ENCODE peak calls at places on chromosomes 2 and 18, in seven cellular contexts. One of them, this sample, is unnamed.

GRCh38 chr2:176072292-176072669 is 11.5 kb downstream of the EVX2 start:
- DNase-seq in A549: no peak
- DNase-seq in cardiac muscle cell: no peak
- DNase-seq in Panc1: no peak
- DNase-seq in CD8-positive, alpha-beta T cell: no peak
- DNase-seq in tibial artery: no peak
- DNase-seq in retinal pigment epithelial cell: no peak
- DNase-seq in this sample: no peak

GRCh38 chr2:197309369-197310231 is 980 bp downstream of the ANKRD44 start:
- DNase-seq in A549: no peak
- DNase-seq in CD8-positive, alpha-beta T cell: no peak
- DNase-seq in cardiac muscle cell: no peak
- DNase-seq in retinal pigment epithelial cell: no peak
- DNase-seq in tibial artery: peak; percentile 26
- DNase-seq in Panc1: no peak
- DNase-seq in this sample: no peak

GRCh38 chr2:190075623-190076022 is 13.1 kb upstream of the MSTN start:
- DNase-seq in retinal pigment epithelial cell: no peak
- DNase-seq in CD8-positive, alpha-beta T cell: no peak
- DNase-seq in Panc1: no peak
- DNase-seq in tibial artery: no peak
- DNase-seq in A549: no peak
- DNase-seq in cardiac muscle cell: no peak
- DNase-seq in this sample: no peak

GRCh38 chr2:7272180-7272579 is 355.0 kb downstream of the RNF144A start:
- DNase-seq in A549: no peak
- DNase-seq in tibial artery: no peak
- DNase-seq in retinal pigment epithelial cell: no peak
- DNase-seq in CD8-positive, alpha-beta T cell: no peak
- DNase-seq in cardiac muscle cell: peak; percentile 8
- DNase-seq in Panc1: no peak
- DNase-seq in this sample: no peak

GRCh38 chr18:9094307-9095226 is 7.9 kb upstream of the NDUFV2 start:
- DNase-seq in retinal pigment epithelial cell: no peak
- DNase-seq in Panc1: no peak
- DNase-seq in A549: peak; percentile 89
- DNase-seq in cardiac muscle cell: peak; percentile 71
- DNase-seq in tibial artery: no peak
- DNase-seq in CD8-positive, alpha-beta T cell: no peak
- DNase-seq in this sample: no peak

GRCh38 chr2:202201220-202202160 is 36.9 kb downstream of the SUMO1 start:
- DNase-seq in A549: no peak
- DNase-seq in retinal pigment epithelial cell: no peak
- DNase-seq in tibial artery: no peak
- DNase-seq in Panc1: no peak
- DNase-seq in CD8-positive, alpha-beta T cell: no peak
- DNase-seq in cardiac muscle cell: no peak
- DNase-seq in this sample: no peak

GRCh38 chr18:45871655-45872054 is 46.2 kb downstream of the SIGLEC15 start:
- DNase-seq in A549: no peak
- DNase-seq in tibial artery: no peak
- DNase-seq in CD8-positive, alpha-beta T cell: no peak
- DNase-seq in Panc1: no peak
- DNase-seq in cardiac muscle cell: peak; percentile 12
- DNase-seq in retinal pigment epithelial cell: no peak
- DNase-seq in this sample: no peak

GRCh38 chr2:231929961-231930600 is 3.9 kb upstream of the NPPC start:
- DNase-seq in A549: no peak
- DNase-seq in cardiac muscle cell: peak; percentile 19
- DNase-seq in CD8-positive, alpha-beta T cell: no peak
- DNase-seq in Panc1: no peak
- DNase-seq in retinal pigment epithelial cell: no peak
- DNase-seq in tibial artery: no peak
- DNase-seq in this sample: no peak

GRCh38 chr18:36536426-36536825 is 238.9 kb downstream of the FHOD3 start:
- DNase-seq in Panc1: no peak
- DNase-seq in cardiac muscle cell: no peak
- DNase-seq in retinal pigment epithelial cell: no peak
- DNase-seq in tibial artery: no peak
- DNase-seq in A549: no peak
- DNase-seq in CD8-positive, alpha-beta T cell: no peak
- DNase-seq in this sample: no peak

GRCh38 chr18:75916641-75916982 is 489.1 kb upstream of the SMIM21 start:
- DNase-seq in CD8-positive, alpha-beta T cell: no peak
- DNase-seq in cardiac muscle cell: no peak
- DNase-seq in A549: no peak
- DNase-seq in retinal pigment epithelial cell: no peak
- DNase-seq in Panc1: no peak
- DNase-seq in tibial artery: no peak
- DNase-seq in this sample: no peak
- H3K4me3 ChIP-seq in CD8-positive, alpha-beta T cell: no peak overlapping the region
- H3K4me3 ChIP-seq in cardiac muscle cell: peak overlapping the region; percentile 51
- H3K4me3 ChIP-seq in A549: no peak overlapping the region
- H3K4me3 ChIP-seq in retinal pigment epithelial cell: no peak overlapping the region
- H3K4me3 ChIP-seq in Panc1: no peak overlapping the region
- H3K4me3 ChIP-seq in tibial artery: peak overlapping the region; percentile 34
- H3K4me3 ChIP-seq in this sample: peak overlapping the region; percentile 27

GRCh38 chr2:37414470-37414949 is 70.1 kb downstream of the QPCT start:
- DNase-seq in Panc1: peak; percentile 64
- DNase-seq in cardiac muscle cell: peak; percentile 81
- DNase-seq in tibial artery: no peak
- DNase-seq in A549: peak; percentile 68
- DNase-seq in CD8-positive, alpha-beta T cell: no peak
- DNase-seq in retinal pigment epithelial cell: peak; percentile 18
- DNase-seq in this sample: peak; percentile 30

GRCh38 chr2:37418956-37419355 is 74.5 kb downstream of the QPCT start:
- DNase-seq in tibial artery: no peak
- DNase-seq in retinal pigment epithelial cell: no peak
- DNase-seq in Panc1: no peak
- DNase-seq in cardiac muscle cell: no peak
- DNase-seq in A549: no peak
- DNase-seq in CD8-positive, alpha-beta T cell: no peak
- DNase-seq in this sample: no peak

GRCh38 chr2:37417321-37417720 is 72.9 kb downstream of the QPCT start:
- DNase-seq in Panc1: no peak
- DNase-seq in cardiac muscle cell: peak; percentile 36
- DNase-seq in retinal pigment epithelial cell: no peak
- DNase-seq in CD8-positive, alpha-beta T cell: no peak
- DNase-seq in A549: no peak
- DNase-seq in tibial artery: no peak
- DNase-seq in this sample: no peak

GRCh38 chr2:37412201-37412600 is 67.8 kb downstream of the QPCT start:
- DNase-seq in cardiac muscle cell: no peak
- DNase-seq in A549: no peak
- DNase-seq in retinal pigment epithelial cell: no peak
- DNase-seq in CD8-positive, alpha-beta T cell: no peak
- DNase-seq in Panc1: no peak
- DNase-seq in tibial artery: no peak
- DNase-seq in this sample: no peak

DNA sequence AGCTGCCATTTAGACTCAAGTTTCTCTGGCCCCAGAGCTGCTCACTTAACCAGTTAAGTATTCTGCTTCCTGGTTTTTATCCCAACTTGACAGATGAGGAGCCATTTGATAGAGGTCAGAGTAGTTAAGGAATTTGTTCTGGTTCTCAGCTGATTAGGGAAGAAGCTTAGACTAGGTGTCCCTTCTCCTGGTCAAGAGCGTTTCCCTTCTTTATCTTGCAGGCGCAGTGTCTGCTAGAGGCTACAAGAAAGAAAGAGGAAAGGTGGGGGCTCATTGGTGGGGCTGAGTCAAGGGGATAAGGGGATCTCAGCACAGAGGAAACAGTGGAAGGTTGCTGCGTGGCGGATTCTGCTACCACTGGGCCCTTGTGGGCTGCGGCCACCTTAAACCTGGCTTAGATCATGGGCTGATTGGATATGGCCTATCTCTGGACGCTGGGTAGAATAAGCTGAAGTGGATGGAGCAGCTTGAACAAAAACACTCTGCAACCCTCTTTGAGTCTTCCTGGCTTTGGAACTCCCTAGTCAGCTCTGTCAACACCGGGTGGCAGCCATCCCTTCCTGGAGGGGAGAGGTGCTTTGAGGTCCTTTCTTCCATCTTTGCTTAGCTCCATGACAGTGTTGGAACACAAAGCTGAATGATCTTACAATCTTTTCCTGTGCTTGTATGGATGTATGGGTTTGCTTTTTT is 70.8 kb downstream of the QPCT start:
- DNase-seq in retinal pigment epithelial cell: no peak
- DNase-seq in tibial artery: no peak
- DNase-seq in Panc1: no peak
- DNase-seq in A549: peak; percentile 31
- DNase-seq in cardiac muscle cell: peak; percentile 36
- DNase-seq in CD8-positive, alpha-beta T cell: no peak
- DNase-seq in this sample: no peak
- TF ChIP-seq CTCF in retinal pigment epithelial cell: no peak
- TF ChIP-seq CTCF in tibial artery: no peak
- TF ChIP-seq CTCF in Panc1: no peak
- TF ChIP-seq CTCF in A549: peak; percentile 8
- TF ChIP-seq CTCF in cardiac muscle cell: peak; percentile 20
- TF ChIP-seq CTCF in CD8-positive, alpha-beta T cell: no peak
- TF ChIP-seq CTCF in this sample: peak; percentile 12

GRCh38 chr2:42975358-42975717 is 183.0 kb upstream of the HAAO start:
- DNase-seq in tibial artery: no peak
- DNase-seq in CD8-positive, alpha-beta T cell: no peak
- DNase-seq in retinal pigment epithelial cell: no peak
- DNase-seq in Panc1: no peak
- DNase-seq in A549: no peak
- DNase-seq in cardiac muscle cell: no peak
- DNase-seq in this sample: no peak
- H3K4me3 ChIP-seq in tibial artery: peak overlapping the region; percentile 49
- H3K4me3 ChIP-seq in CD8-positive, alpha-beta T cell: no peak overlapping the region
- H3K4me3 ChIP-seq in retinal pigment epithelial cell: peak overlapping the region; percentile 50
- H3K4me3 ChIP-seq in Panc1: peak overlapping the region; percentile 12
- H3K4me3 ChIP-seq in A549: peak overlapping the region; percentile 31
- H3K4me3 ChIP-seq in cardiac muscle cell: no peak overlapping the region
- H3K4me3 ChIP-seq in this sample: no peak overlapping the region

GRCh38 chr18:58231930-58232329 is 187.9 kb downstream of the NEDD4L start:
- DNase-seq in cardiac muscle cell: no peak
- DNase-seq in tibial artery: no peak
- DNase-seq in A549: no peak
- DNase-seq in CD8-positive, alpha-beta T cell: no peak
- DNase-seq in Panc1: no peak
- DNase-seq in retinal pigment epithelial cell: no peak
- DNase-seq in this sample: no peak
- TF ChIP-seq CTCF in cardiac muscle cell: no peak
- TF ChIP-seq CTCF in tibial artery: no peak
- TF ChIP-seq CTCF in A549: peak; percentile 35
- TF ChIP-seq CTCF in CD8-positive, alpha-beta T cell: no peak
- TF ChIP-seq CTCF in Panc1: peak; percentile 57
- TF ChIP-seq CTCF in retinal pigment epithelial cell: peak; percentile 57
- TF ChIP-seq CTCF in this sample: peak; percentile 84

GRCh38 chr2:139394801-139395200 is 614.6 kb upstream of the NXPH2 start:
- DNase-seq in retinal pigment epithelial cell: no peak
- DNase-seq in Panc1: no peak
- DNase-seq in A549: no peak
- DNase-seq in tibial artery: no peak
- DNase-seq in cardiac muscle cell: no peak
- DNase-seq in CD8-positive, alpha-beta T cell: no peak
- DNase-seq in this sample: no peak
- H3K4me3 ChIP-seq in retinal pigment epithelial cell: no peak overlapping the region
- H3K4me3 ChIP-seq in Panc1: no peak overlapping the region
- H3K4me3 ChIP-seq in A549: no peak overlapping the region
- H3K4me3 ChIP-seq in tibial artery: no peak overlapping the region
- H3K4me3 ChIP-seq in cardiac muscle cell: no peak overlapping the region
- H3K4me3 ChIP-seq in CD8-positive, alpha-beta T cell: no peak overlapping the region
- H3K4me3 ChIP-seq in this sample: no peak overlapping the region

GRCh38 chr18:32019251-32019943 is 772 bp downstream of the RNF125 start:
- DNase-seq in Panc1: no peak
- DNase-seq in A549: peak; percentile 9
- DNase-seq in CD8-positive, alpha-beta T cell: peak; percentile 41
- DNase-seq in tibial artery: peak; percentile 27
- DNase-seq in retinal pigment epithelial cell: peak; percentile 5
- DNase-seq in cardiac muscle cell: peak; percentile 29
- DNase-seq in this sample: no peak

GRCh38 chr18:32021756-32022564 is 3.3 kb downstream of the RNF125 start:
- DNase-seq in Panc1: no peak
- DNase-seq in retinal pigment epithelial cell: no peak
- DNase-seq in A549: no peak
- DNase-seq in tibial artery: no peak
- DNase-seq in cardiac muscle cell: no peak
- DNase-seq in CD8-positive, alpha-beta T cell: no peak
- DNase-seq in this sample: no peak

GRCh38 chr18:32018331-32019250 is at the start of gene RNF125:
- DNase-seq in CD8-positive, alpha-beta T cell: peak; percentile 82
- DNase-seq in tibial artery: peak; percentile 66
- DNase-seq in Panc1: no peak
- DNase-seq in cardiac muscle cell: peak; percentile 88
- DNase-seq in retinal pigment epithelial cell: peak; percentile 56
- DNase-seq in A549: peak; percentile 58
- DNase-seq in this sample: peak; percentile 61
- TF ChIP-seq CTCF in CD8-positive, alpha-beta T cell: no peak
- TF ChIP-seq CTCF in tibial artery: no peak
- TF ChIP-seq CTCF in Panc1: no peak
- TF ChIP-seq CTCF in cardiac muscle cell: no peak
- TF ChIP-seq CTCF in retinal pigment epithelial cell: no peak
- TF ChIP-seq CTCF in A549: no peak
- TF ChIP-seq CTCF in this sample: no peak

GRCh38 chr2:219179601-219180465 is 1.8 kb downstream of the RETREG2 start:
- DNase-seq in Panc1: no peak
- DNase-seq in retinal pigment epithelial cell: no peak
- DNase-seq in tibial artery: no peak
- DNase-seq in CD8-positive, alpha-beta T cell: no peak
- DNase-seq in A549: no peak
- DNase-seq in cardiac muscle cell: no peak
- DNase-seq in this sample: no peak
- H3K4me3 ChIP-seq in Panc1: peak overlapping the region; percentile 66
- H3K4me3 ChIP-seq in retinal pigment epithelial cell: no peak overlapping the region
- H3K4me3 ChIP-seq in tibial artery: no peak overlapping the region
- H3K4me3 ChIP-seq in CD8-positive, alpha-beta T cell: peak overlapping the region; percentile 82
- H3K4me3 ChIP-seq in A549: no peak overlapping the region
- H3K4me3 ChIP-seq in cardiac muscle cell: no peak overlapping the region
- H3K4me3 ChIP-seq in this sample: no peak overlapping the region

DNA sequence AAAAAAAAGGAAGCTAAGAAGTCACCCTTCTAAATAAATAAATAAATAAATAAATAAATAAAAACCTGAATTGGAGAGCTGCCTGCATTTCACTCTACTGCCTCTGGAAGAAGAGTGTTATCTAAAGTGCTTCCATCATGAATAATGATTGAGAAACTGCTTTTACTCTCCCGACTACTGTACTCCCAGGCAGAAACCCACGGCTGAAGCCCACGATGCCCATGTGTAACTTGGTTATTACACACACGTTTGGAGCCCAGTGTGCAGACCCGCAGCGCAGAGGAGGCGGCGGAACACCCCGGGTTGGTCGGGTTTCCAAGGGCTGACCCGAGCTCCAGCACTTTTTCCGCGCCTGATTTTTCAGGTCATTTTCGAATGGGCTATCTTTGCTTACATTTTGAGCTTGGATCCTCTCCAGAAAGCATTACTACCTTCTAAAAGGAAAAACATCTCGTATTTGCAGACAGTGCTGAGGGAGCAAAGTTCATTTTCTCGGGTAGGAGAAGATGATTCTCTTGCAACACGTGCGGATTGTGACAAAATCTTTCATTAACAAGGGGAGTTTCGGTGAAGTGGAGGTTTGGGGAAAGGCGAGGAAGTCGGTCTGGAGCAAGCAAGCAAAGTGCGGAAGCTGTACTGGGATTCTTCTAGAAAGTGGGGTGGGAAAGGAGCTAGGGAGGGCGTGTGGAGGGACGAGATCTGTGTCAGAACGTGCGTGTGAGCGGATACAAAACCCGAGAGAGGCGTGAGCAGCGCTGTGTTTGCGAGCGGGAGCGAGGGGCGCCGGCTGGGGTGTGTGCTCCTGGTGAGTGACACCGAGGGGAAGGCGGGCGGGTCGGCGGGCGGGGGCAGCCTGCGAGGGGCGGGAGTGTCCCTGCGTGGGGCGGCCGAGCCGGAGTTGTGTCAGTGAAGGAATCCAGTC is at the start of gene SPATS2L:
- DNase-seq in cardiac muscle cell: peak; percentile 91
- DNase-seq in tibial artery: peak; percentile 70
- DNase-seq in Panc1: no peak
- DNase-seq in retinal pigment epithelial cell: no peak
- DNase-seq in CD8-positive, alpha-beta T cell: no peak
- DNase-seq in A549: peak; percentile 87
- DNase-seq in this sample: peak; percentile 17
- TF ChIP-seq CTCF in cardiac muscle cell: peak; percentile 5
- TF ChIP-seq CTCF in tibial artery: peak; percentile 20
- TF ChIP-seq CTCF in Panc1: no peak
- TF ChIP-seq CTCF in retinal pigment epithelial cell: no peak
- TF ChIP-seq CTCF in CD8-positive, alpha-beta T cell: no peak
- TF ChIP-seq CTCF in A549: no peak
- TF ChIP-seq CTCF in this sample: no peak

This sample was measured in LNCaP clone FGC.